ENCODE peak calls at places on chromosomes 3 and 15, in six cellular contexts. S is stimulated activated CD4-positive, alpha-beta T cell treated with anti-CD3 and anti-CD28 coated beads, Interleukin-2, amount 100 ng/mL, for 24 hours; F is skeletal muscle cell; M is lung microvascular endothelial cell; H is H7; U is NCI-H1417. W is an unnamed sample.

GRCh38 chr3:27114684-27115083 is 254.5 kb downstream of the NEK10 start:
- DNase-seq in S (no peak), F (peak; percentile 10), M (no peak), H (no peak), U (no peak), W (no peak)

GRCh38 chr15:38905634-38906033 is 341.0 kb upstream of the RASGRP1 start:
- DNase-seq in S (no peak), F (no peak), M (no peak), H (no peak), U (no peak), W (no peak)

GRCh38 chr3:22887664-22888291 is 315.3 kb upstream of the UBE2E2 start:
- DNase-seq in S (no peak), F (peak; percentile 8), M (peak; percentile 52), H (peak; percentile 1), U (peak; percentile 16), W (no peak)

GRCh38 chr3:197516517-197516889 is 39.3 kb downstream of the BDH1 start:
- DNase-seq in S (peak; percentile 61), F (peak; percentile 89), M (no peak), H (no peak), U (no peak), W (peak; percentile 34)

GRCh38 chr3:100386437-100387064 is 14.3 kb downstream of the TOMM70 start:
- DNase-seq in S (no peak), F (no peak), M (peak; percentile 20), H (no peak), U (no peak), W (no peak)

GRCh38 chr15:53208759-53209158 is 418.6 kb upstream of the ONECUT1 start:
- DNase-seq in S (no peak), F (no peak), M (no peak), H (no peak), U (no peak), W (no peak)

GRCh38 chr3:112350181-112350825 is 17.3 kb downstream of the CD200 start:
- DNase-seq in S (no peak), F (no peak), M (peak; percentile 85), H (no peak), U (no peak), W (no peak)

GRCh38 chr15:51267047-51267713 is 71.2 kb downstream of the CYP19A1 start:
- DNase-seq in S (no peak), F (no peak), M (no peak), H (peak; percentile 68), U (no peak), W (no peak)

GRCh38 chr3:82467051-82467450 is 705.6 kb upstream of the GBE1 start:
- DNase-seq in S (no peak), F (no peak), M (no peak), H (no peak), U (no peak), W (no peak)

GRCh38 chr3:29610781-29611180 is 329.9 kb downstream of the RBMS3 start:
- DNase-seq in S (no peak), F (no peak), M (no peak), H (no peak), U (no peak), W (no peak)

GRCh38 chr15:49187537-49188245 is 17.6 kb downstream of the GALK2 start:
- DNase-seq in S (no peak), F (no peak), M (no peak), H (no peak), U (no peak), W (no peak)

GRCh38 chr3:149579838-149580542 is 77.8 kb downstream of the WWTR1 start:
- DNase-seq in S (no peak), F (no peak), M (peak; percentile 62), H (no peak), U (no peak), W (no peak)

GRCh38 chr15:25238126-25238525 is 200.7 kb downstream of the UBE3A start:
- DNase-seq in S (no peak), F (no peak), M (no peak), H (no peak), U (no peak), W (no peak)

GRCh38 chr3:52286777-52287110 is 884 bp upstream of the GLYCTK start:
- DNase-seq in S (no peak), F (no peak), M (no peak), H (peak; percentile 34), U (no peak), W (no peak)

W was measured in stimulated activated naive B cell treated with anti-CD40 and anti-IgM and Interleukin-4, amounts not matched to agents 10 μg/mL and 1 μg/mL and 100 μg/mL, for 72 hours.